ENCODE peak calls at places on chromosomes 2 and 18, in six cellular contexts. One of them, this sample, is unnamed.

GRCh38 chr2:127128508-127128907 is 21.6 kb upstream of the BIN1 start:
- DNase-seq in body of pancreas: peak
- DNase-seq in mesenchymal stem cell: no peak
- DNase-seq in SK-N-SH: peak
- DNase-seq in uterus: no peak
- DNase-seq in OCI-LY7: peak
- DNase-seq in this sample: peak

GRCh38 chr2:224039770-224040088 is 643 bp upstream of the SERPINE2 start:
- DNase-seq in SK-N-SH: no peak
- DNase-seq in uterus: no peak
- DNase-seq in OCI-LY7: no peak
- DNase-seq in mesenchymal stem cell: no peak
- DNase-seq in body of pancreas: peak
- DNase-seq in this sample: no peak

GRCh38 chr2:239590276-239590675 is 189.5 kb upstream of the HDAC4 start:
- DNase-seq in uterus: no peak
- DNase-seq in body of pancreas: no peak
- DNase-seq in SK-N-SH: no peak
- DNase-seq in OCI-LY7: no peak
- DNase-seq in mesenchymal stem cell: no peak
- DNase-seq in this sample: no peak

GRCh38 chr2:187580462-187581124 is 26.4 kb upstream of the TFPI start:
- DNase-seq in body of pancreas: no peak
- DNase-seq in mesenchymal stem cell: peak
- DNase-seq in SK-N-SH: peak
- DNase-seq in uterus: no peak
- DNase-seq in OCI-LY7: peak
- DNase-seq in this sample: peak

GRCh38 chr2:233021771-233022170 is 8.7 kb upstream of the NGEF start:
- DNase-seq in mesenchymal stem cell: no peak
- DNase-seq in SK-N-SH: no peak
- DNase-seq in body of pancreas: no peak
- DNase-seq in uterus: no peak
- DNase-seq in OCI-LY7: no peak
- DNase-seq in this sample: no peak

GRCh38 chr18:3832211-3832610 is 382.2 kb downstream of the TGIF1 start:
- DNase-seq in body of pancreas: no peak
- DNase-seq in SK-N-SH: no peak
- DNase-seq in uterus: no peak
- DNase-seq in mesenchymal stem cell: no peak
- DNase-seq in OCI-LY7: no peak
- DNase-seq in this sample: no peak

GRCh38 chr2:9315280-9315847 is 108.0 kb downstream of the ITGB1BP1 start:
- DNase-seq in uterus: no peak
- DNase-seq in mesenchymal stem cell: no peak
- DNase-seq in OCI-LY7: no peak
- DNase-seq in body of pancreas: no peak
- DNase-seq in SK-N-SH: no peak
- DNase-seq in this sample: no peak

GRCh38 chr18:10872297-10872696 is 277.1 kb downstream of the PIEZO2 start:
- DNase-seq in SK-N-SH: no peak
- DNase-seq in uterus: no peak
- DNase-seq in body of pancreas: peak
- DNase-seq in mesenchymal stem cell: no peak
- DNase-seq in OCI-LY7: no peak
- DNase-seq in this sample: no peak

GRCh38 chr2:189233527-189233926 is 54.0 kb upstream of the COL5A2 start:
- DNase-seq in body of pancreas: no peak
- DNase-seq in OCI-LY7: no peak
- DNase-seq in uterus: no peak
- DNase-seq in SK-N-SH: no peak
- DNase-seq in mesenchymal stem cell: no peak
- DNase-seq in this sample: no peak

GRCh38 chr18:35854095-35854494 is 118.4 kb upstream of the RMP24 start:
- DNase-seq in body of pancreas: no peak
- DNase-seq in SK-N-SH: no peak
- DNase-seq in OCI-LY7: no peak
- DNase-seq in mesenchymal stem cell: no peak
- DNase-seq in uterus: no peak
- DNase-seq in this sample: no peak

GRCh38 chr18:35811896-35812295 is 160.6 kb upstream of the RMP24 start:
- DNase-seq in body of pancreas: no peak
- DNase-seq in mesenchymal stem cell: no peak
- DNase-seq in SK-N-SH: no peak
- DNase-seq in OCI-LY7: no peak
- DNase-seq in uterus: no peak
- DNase-seq in this sample: no peak

GRCh38 chr2:202486351-202486750 is 110.2 kb downstream of the BMPR2 start:
- DNase-seq in mesenchymal stem cell: no peak
- DNase-seq in body of pancreas: no peak
- DNase-seq in OCI-LY7: no peak
- DNase-seq in SK-N-SH: no peak
- DNase-seq in uterus: no peak
- DNase-seq in this sample: no peak

GRCh38 chr2:54669677-54670484 is 53.6 kb upstream of the EML6 start:
- DNase-seq in uterus: peak
- DNase-seq in SK-N-SH: no peak
- DNase-seq in mesenchymal stem cell: peak
- DNase-seq in OCI-LY7: no peak
- DNase-seq in body of pancreas: peak
- DNase-seq in this sample: no peak

GRCh38 chr2:133324150-133324561 is 244.1 kb downstream of the NCKAP5 start:
- DNase-seq in OCI-LY7: no peak
- DNase-seq in SK-N-SH: no peak
- DNase-seq in uterus: no peak
- DNase-seq in mesenchymal stem cell: peak
- DNase-seq in body of pancreas: no peak
- DNase-seq in this sample: no peak

GRCh38 chr18:71038196-71038595 is 749.4 kb downstream of the SOCS6 start:
- DNase-seq in SK-N-SH: no peak
- DNase-seq in body of pancreas: no peak
- DNase-seq in OCI-LY7: no peak
- DNase-seq in uterus: no peak
- DNase-seq in mesenchymal stem cell: no peak
- DNase-seq in this sample: no peak

GRCh38 chr2:234747833-234748559 is 203.8 kb upstream of the SH3BP4 start:
- DNase-seq in OCI-LY7: no peak
- DNase-seq in mesenchymal stem cell: peak
- DNase-seq in uterus: no peak
- DNase-seq in body of pancreas: no peak
- DNase-seq in SK-N-SH: no peak
- DNase-seq in this sample: no peak

GRCh38 chr2:26540977-26541376 is 63.1 kb upstream of the OTOF start:
- DNase-seq in OCI-LY7: no peak
- DNase-seq in SK-N-SH: no peak
- DNase-seq in body of pancreas: no peak
- DNase-seq in mesenchymal stem cell: no peak
- DNase-seq in uterus: no peak
- DNase-seq in this sample: no peak

GRCh38 chr2:153871231-153872221 is at the start of gene GALNT13:
- DNase-seq in uterus: peak
- DNase-seq in body of pancreas: peak
- DNase-seq in OCI-LY7: no peak
- DNase-seq in SK-N-SH: peak
- DNase-seq in mesenchymal stem cell: peak
- DNase-seq in this sample: peak

GRCh38 chr18:24068945-24069693 is 54.6 kb downstream of the TTC39C start:
- DNase-seq in SK-N-SH: no peak
- DNase-seq in body of pancreas: no peak
- DNase-seq in uterus: no peak
- DNase-seq in OCI-LY7: no peak
- DNase-seq in mesenchymal stem cell: no peak
- DNase-seq in this sample: no peak

GRCh38 chr2:101142163-101142562 is 9.0 kb downstream of the TBC1D8 start:
- DNase-seq in OCI-LY7: no peak
- DNase-seq in body of pancreas: no peak
- DNase-seq in uterus: no peak
- DNase-seq in SK-N-SH: no peak
- DNase-seq in mesenchymal stem cell: no peak
- DNase-seq in this sample: no peak

GRCh38 chr2:38013158-38013752 is 62.7 kb downstream of the CYP1B1 start:
- DNase-seq in body of pancreas: no peak
- DNase-seq in OCI-LY7: no peak
- DNase-seq in uterus: no peak
- DNase-seq in SK-N-SH: no peak
- DNase-seq in mesenchymal stem cell: peak
- DNase-seq in this sample: no peak

GRCh38 chr2:228847684-228848083 is 423.4 kb downstream of the PID1 start:
- DNase-seq in uterus: no peak
- DNase-seq in SK-N-SH: no peak
- DNase-seq in mesenchymal stem cell: no peak
- DNase-seq in body of pancreas: no peak
- DNase-seq in OCI-LY7: no peak
- DNase-seq in this sample: no peak

GRCh38 chr2:226155476-226155875 is 644.1 kb downstream of the IRS1 start:
- DNase-seq in OCI-LY7: no peak
- DNase-seq in mesenchymal stem cell: peak
- DNase-seq in uterus: no peak
- DNase-seq in body of pancreas: no peak
- DNase-seq in SK-N-SH: no peak
- DNase-seq in this sample: no peak

GRCh38 chr2:170314744-170315447 is 136.9 kb downstream of the MYO3B start:
- DNase-seq in mesenchymal stem cell: no peak
- DNase-seq in body of pancreas: no peak
- DNase-seq in OCI-LY7: no peak
- DNase-seq in uterus: no peak
- DNase-seq in SK-N-SH: no peak
- DNase-seq in this sample: no peak

GRCh38 chr2:32947484-32948143 is 861 bp downstream of the LTBP1 start:
- DNase-seq in SK-N-SH: peak
- DNase-seq in uterus: peak
- DNase-seq in mesenchymal stem cell: peak
- DNase-seq in body of pancreas: peak
- DNase-seq in OCI-LY7: peak
- DNase-seq in this sample: peak

GRCh38 chr2:37191747-37192146 is 3.3 kb upstream of the SULT6B1 start:
- DNase-seq in SK-N-SH: no peak
- DNase-seq in body of pancreas: no peak
- DNase-seq in uterus: no peak
- DNase-seq in mesenchymal stem cell: no peak
- DNase-seq in OCI-LY7: no peak
- DNase-seq in this sample: no peak

GRCh38 chr18:22044474-22045220 is 124.7 kb upstream of the GATA6 start:
- DNase-seq in uterus: no peak
- DNase-seq in OCI-LY7: no peak
- DNase-seq in SK-N-SH: no peak
- DNase-seq in mesenchymal stem cell: no peak
- DNase-seq in body of pancreas: peak
- DNase-seq in this sample: no peak

GRCh38 chr2:16136461-16137035 is 196.2 kb downstream of the MYCN start:
- DNase-seq in body of pancreas: no peak
- DNase-seq in SK-N-SH: no peak
- DNase-seq in mesenchymal stem cell: no peak
- DNase-seq in OCI-LY7: no peak
- DNase-seq in uterus: no peak
- DNase-seq in this sample: no peak

GRCh38 chr2:163736433-163737168 is 793 bp upstream of the FIGN start:
- DNase-seq in body of pancreas: peak
- DNase-seq in mesenchymal stem cell: peak
- DNase-seq in OCI-LY7: no peak
- DNase-seq in uterus: peak
- DNase-seq in SK-N-SH: peak
- DNase-seq in this sample: peak

GRCh38 chr2:207746131-207746530 is 23.6 kb downstream of the FZD5 start:
- DNase-seq in body of pancreas: peak
- DNase-seq in OCI-LY7: peak
- DNase-seq in mesenchymal stem cell: peak
- DNase-seq in uterus: peak
- DNase-seq in SK-N-SH: peak
- DNase-seq in this sample: peak

GRCh38 chr2:168635065-168635577 is 167.3 kb upstream of the NOSTRIN start:
- DNase-seq in OCI-LY7: no peak
- DNase-seq in body of pancreas: peak
- DNase-seq in uterus: peak
- DNase-seq in mesenchymal stem cell: peak
- DNase-seq in SK-N-SH: peak
- DNase-seq in this sample: no peak

GRCh38 chr2:22517141-22517540 is 867.8 kb upstream of the KLHL29 start:
- DNase-seq in uterus: no peak
- DNase-seq in SK-N-SH: no peak
- DNase-seq in OCI-LY7: no peak
- DNase-seq in body of pancreas: no peak
- DNase-seq in mesenchymal stem cell: no peak
- DNase-seq in this sample: no peak

GRCh38 chr2:158755738-158756137 is 39.4 kb upstream of the DAPL1 start:
- DNase-seq in uterus: no peak
- DNase-seq in body of pancreas: no peak
- DNase-seq in mesenchymal stem cell: no peak
- DNase-seq in OCI-LY7: no peak
- DNase-seq in SK-N-SH: no peak
- DNase-seq in this sample: peak
- H3K4me3 ChIP-seq in uterus: no peak
- H3K4me3 ChIP-seq in body of pancreas: no peak
- H3K4me3 ChIP-seq in mesenchymal stem cell: no peak
- H3K4me3 ChIP-seq in OCI-LY7: no peak
- H3K4me3 ChIP-seq in SK-N-SH: no peak
- H3K4me3 ChIP-seq in this sample: no peak

GRCh38 chr2:28528206-28528605 is 32.3 kb downstream of the PLB1 start:
- DNase-seq in OCI-LY7: no peak
- DNase-seq in SK-N-SH: no peak
- DNase-seq in body of pancreas: no peak
- DNase-seq in mesenchymal stem cell: no peak
- DNase-seq in uterus: no peak
- DNase-seq in this sample: no peak
- H3K27ac ChIP-seq in OCI-LY7: no peak
- H3K27ac ChIP-seq in SK-N-SH: no peak
- H3K27ac ChIP-seq in body of pancreas: no peak
- H3K27ac ChIP-seq in mesenchymal stem cell: no peak
- H3K27ac ChIP-seq in uterus: no peak
- H3K27ac ChIP-seq in this sample: no peak

DNA sequence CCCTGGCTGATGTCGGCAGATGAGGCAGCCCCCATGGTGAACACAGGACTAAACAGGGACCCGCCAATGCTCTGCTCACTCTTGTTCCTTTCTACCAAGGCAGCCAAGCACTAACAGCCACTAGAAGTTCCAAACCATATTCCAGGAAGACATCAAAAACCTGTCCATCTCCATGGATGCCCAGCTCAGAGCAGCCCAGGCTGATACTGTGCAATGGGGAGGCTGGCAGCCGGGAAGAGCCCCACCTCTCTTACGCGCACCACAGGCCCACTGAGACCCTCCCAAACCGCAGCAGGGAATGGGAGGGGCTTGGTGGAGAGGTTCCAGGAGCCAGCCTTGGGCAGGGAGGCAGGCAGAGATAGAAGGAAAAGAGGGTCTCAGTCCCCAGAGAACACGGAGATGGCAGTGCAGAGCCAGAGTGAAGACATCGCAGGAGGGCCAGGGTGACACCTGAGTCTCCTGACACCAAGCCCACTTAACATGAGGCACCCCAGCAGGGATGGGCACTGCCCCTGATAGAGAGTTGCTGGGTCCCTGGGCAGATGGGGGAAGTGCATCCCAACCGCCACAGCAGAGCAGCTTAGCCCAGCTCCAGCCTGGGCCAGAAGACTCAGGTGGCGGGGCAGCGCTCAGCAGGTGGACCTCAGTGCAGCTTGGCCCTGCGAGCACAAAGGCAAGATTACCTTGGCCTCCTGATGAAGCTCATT is 3.4 kb downstream of the HS6ST1 start:
- DNase-seq in OCI-LY7: no peak
- DNase-seq in mesenchymal stem cell: no peak
- DNase-seq in SK-N-SH: peak
- DNase-seq in body of pancreas: peak
- DNase-seq in uterus: no peak
- DNase-seq in this sample: no peak
- H3K4me3 ChIP-seq in OCI-LY7: no peak
- H3K4me3 ChIP-seq in mesenchymal stem cell: no peak
- H3K4me3 ChIP-seq in SK-N-SH: no peak
- H3K4me3 ChIP-seq in body of pancreas: no peak
- H3K4me3 ChIP-seq in uterus: no peak
- H3K4me3 ChIP-seq in this sample: no peak

GRCh38 chr2:75606851-75607798 is 39.5 kb upstream of the MRPL19 start:
- DNase-seq in OCI-LY7: no peak
- DNase-seq in uterus: no peak
- DNase-seq in body of pancreas: no peak
- DNase-seq in SK-N-SH: no peak
- DNase-seq in mesenchymal stem cell: peak
- DNase-seq in this sample: no peak
- H3K27ac ChIP-seq in OCI-LY7: no peak
- H3K27ac ChIP-seq in uterus: no peak
- H3K27ac ChIP-seq in body of pancreas: no peak
- H3K27ac ChIP-seq in SK-N-SH: peak
- H3K27ac ChIP-seq in mesenchymal stem cell: peak
- H3K27ac ChIP-seq in this sample: no peak